ENCODE peak calls at places on chromosome 3, in six cellular contexts. C, G, Q, H, D and X are unnamed samples.

GRCh38 chr3:66418432-66419052 is 82.3 kb downstream of the LRIG1 start:
- DNase-seq in C (no peak), G (no peak), Q (no peak), H (no peak), D (peak; percentile 86), X (peak; percentile 84)

GRCh38 chr3:40422861-40423260 is 34.3 kb upstream of the RPL14 start:
- DNase-seq in C (no peak), G (no peak), Q (no peak), H (no peak), D (no peak), X (no peak)

GRCh38 chr3:77825045-77825827 is 785.3 kb downstream of the ROBO2 start:
- DNase-seq in C (no peak), G (peak; percentile 92), Q (peak; percentile 92), H (no peak), D (no peak), X (no peak)

GRCh38 chr3:8254489-8254888 is 247.1 kb upstream of the LMCD1 start:
- DNase-seq in C (no peak), G (no peak), Q (no peak), H (no peak), D (no peak), X (no peak)

GRCh38 chr3:71725279-71725991 is at the start of gene EIF4E3:
- DNase-seq in C (peak; percentile 43), G (no peak), Q (peak; percentile 85), H (peak; percentile 46), D (no peak), X (peak; percentile 60)

GRCh38 chr3:20125289-20125688 is 60.7 kb downstream of the SGO1 start:
- DNase-seq in C (no peak), G (no peak), Q (no peak), H (no peak), D (no peak), X (no peak)

GRCh38 chr3:116051586-116051985 is 393.7 kb downstream of the LSAMP start:
- DNase-seq in C (no peak), G (no peak), Q (no peak), H (no peak), D (no peak), X (no peak)

GRCh38 chr3:12982619-12983101 is 90.6 kb downstream of the IQSEC1 start:
- DNase-seq in C (no peak), G (no peak), Q (no peak), H (no peak), D (no peak), X (no peak)

GRCh38 chr3:141303481-141304223 is 64.7 kb upstream of the ZBTB38 start:
- DNase-seq in C (no peak), G (no peak), Q (no peak), H (no peak), D (no peak), X (peak; percentile 82)

GRCh38 chr3:150384517-150385212 is 23.4 kb upstream of the TSC22D2 start:
- DNase-seq in C (no peak), G (no peak), Q (no peak), H (no peak), D (peak; percentile 69), X (peak; percentile 61)

GRCh38 chr3:132464066-132464465 is 46.8 kb downstream of the DNAJC13 start:
- DNase-seq in C (no peak), G (no peak), Q (no peak), H (no peak), D (no peak), X (no peak)

DNA sequence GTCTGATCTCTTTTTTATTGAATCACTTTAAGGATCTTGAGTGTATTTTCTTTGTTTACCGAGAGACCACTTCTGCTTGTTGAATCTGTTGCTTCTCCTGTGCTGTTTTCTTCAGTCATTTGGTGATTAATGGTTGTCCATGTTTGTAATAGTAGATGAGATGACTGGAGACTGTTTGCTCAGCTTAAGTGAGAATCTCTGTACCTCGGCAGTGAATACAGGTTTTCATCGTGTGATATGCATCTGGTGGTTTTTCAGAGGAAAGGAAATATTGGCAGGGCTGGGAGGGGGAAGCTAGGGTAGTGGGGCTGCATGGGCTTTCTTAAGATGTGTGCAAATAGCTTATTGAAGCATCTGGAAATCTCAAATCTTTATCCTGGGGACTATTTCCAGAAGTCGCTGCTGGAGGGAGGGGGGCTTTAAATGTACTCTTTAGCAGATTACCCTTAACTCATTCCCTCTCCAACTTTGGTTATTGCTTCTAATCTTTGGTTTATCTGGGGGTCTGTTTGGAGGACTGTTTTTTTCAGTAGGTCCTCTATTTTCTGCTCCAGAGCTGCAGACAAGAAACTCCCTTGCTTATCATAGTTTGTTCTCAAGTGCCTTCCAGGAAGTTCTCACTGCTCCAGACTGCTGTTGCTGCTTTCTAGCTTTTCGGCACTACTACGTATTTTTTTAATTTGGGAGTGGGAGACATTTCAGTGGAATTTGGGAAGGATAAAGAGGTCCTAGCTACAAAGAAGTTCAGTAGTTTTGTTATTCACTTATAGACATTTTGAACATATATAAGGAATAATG is 19.4 kb downstream of the CMTM8 start:
- DNase-seq in C (no peak), G (no peak), Q (no peak), H (no peak), D (no peak), X (no peak)
- H3K9me3 ChIP-seq in C (peaks cover 8% of the 10 kb centered on the region), G (no peaks in the 10 kb centered on the region), Q (no peaks in the 10 kb centered on the region), H (peaks cover 12% of the 10 kb centered on the region), D (no peaks in the 10 kb centered on the region), X (no peaks in the 10 kb centered on the region)

DNA sequence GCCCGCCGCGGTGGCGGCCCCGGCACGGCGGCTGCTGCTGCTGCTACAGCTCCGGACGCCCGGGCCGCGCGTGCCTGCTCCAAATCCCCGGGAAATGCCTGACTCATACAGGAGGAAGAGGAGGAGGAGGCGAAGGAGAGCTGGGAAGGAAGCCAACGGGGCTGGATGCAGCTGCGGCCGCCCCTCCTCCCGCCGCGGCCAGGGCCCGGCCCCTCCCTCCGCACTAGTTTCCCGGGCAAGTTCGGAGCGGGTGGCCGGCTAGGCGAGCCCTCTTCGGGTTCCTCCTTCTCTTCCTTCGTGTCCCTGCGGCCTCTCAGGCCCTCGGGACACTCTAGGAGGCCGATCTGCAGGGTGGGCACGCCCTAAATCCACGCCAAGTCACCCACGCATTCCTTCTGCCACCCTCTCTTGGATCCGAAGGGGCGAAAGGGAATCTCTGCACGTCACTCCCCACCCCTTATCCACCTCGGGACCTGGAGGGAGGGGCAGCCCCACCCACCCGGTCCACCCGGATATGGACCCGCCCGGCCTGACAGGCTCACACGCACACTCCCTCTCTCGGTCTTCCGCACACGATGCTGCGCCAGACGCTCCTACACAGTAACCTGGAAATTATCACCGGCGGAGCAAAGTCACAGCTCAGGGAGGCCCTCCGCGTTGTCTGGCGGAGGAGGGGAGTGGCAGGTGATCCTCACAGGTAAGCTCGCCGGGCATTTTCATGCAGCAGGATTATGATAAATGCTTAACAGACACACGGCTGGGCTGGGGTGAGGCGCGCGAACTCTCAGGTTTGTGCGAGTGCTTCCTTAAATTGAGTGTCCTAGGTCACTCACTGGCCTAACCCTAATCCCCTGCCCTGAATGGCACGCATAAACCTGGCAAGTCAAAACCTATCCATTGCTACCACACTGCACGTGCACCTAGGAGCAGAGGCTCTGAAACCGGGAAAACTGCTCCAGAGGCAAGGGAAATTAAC is at the start of the genes OSBPL10 and ZNF860:
- DNase-seq in C (peak; percentile 93), G (peak; percentile 92), Q (peak; percentile 98), H (peak; percentile 91), D (peak; percentile 96), X (peak; percentile 88)
- TF ChIP-seq CTCF in C (no peak), G (no peak), Q (no peak), H (no peak), D (no peak), X (no peak)

DNA sequence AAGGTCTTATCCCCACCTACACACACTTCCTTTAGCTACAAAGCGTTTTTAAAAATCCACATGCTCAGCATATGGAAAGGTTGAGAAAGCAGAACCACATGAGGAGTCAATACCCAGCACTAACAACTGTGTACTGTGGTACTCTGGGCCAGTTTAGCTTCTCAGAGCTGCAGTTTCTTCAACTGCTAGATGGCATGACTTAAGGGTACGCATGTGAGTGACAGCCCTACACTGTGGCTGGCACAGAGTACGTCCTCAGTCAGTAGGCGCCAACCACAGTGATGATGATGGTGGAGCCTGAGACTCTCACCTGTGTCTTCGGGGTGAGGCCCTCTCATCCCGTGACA is 17.4 kb downstream of the CCDC12 start:
- DNase-seq in C (no peak), G (no peak), Q (no peak), H (no peak), D (no peak), X (no peak)
- H3K9me3 ChIP-seq in C (no peaks in the 10 kb centered on the region), G (no peaks in the 10 kb centered on the region), Q (no peaks in the 10 kb centered on the region), H (no peaks in the 10 kb centered on the region), D (no peaks in the 10 kb centered on the region), X (no peaks in the 10 kb centered on the region)

GRCh38 chr3:55720614-55721013 is 233.5 kb upstream of the WNT5A start:
- DNase-seq in C (no peak), G (no peak), Q (no peak), H (no peak), D (no peak), X (no peak)
- TF ChIP-seq CTCF in C (no peak), G (no peak), Q (no peak), H (no peak), D (no peak), X (no peak)

GRCh38 chr3:1048558-1048957 is 44.3 kb upstream of the CNTN6 start:
- DNase-seq in C (no peak), G (no peak), Q (no peak), H (no peak), D (no peak), X (no peak)
- H3K9me3 ChIP-seq in C (peaks cover 5% of the 10 kb centered on the region), G (no peaks in the 10 kb centered on the region), Q (peaks cover 4% of the 10 kb centered on the region), H (peaks cover 17% of the 10 kb centered on the region), D (peaks cover 3% of the 10 kb centered on the region), X (no peaks in the 10 kb centered on the region)

GRCh38 chr3:190322604-190323240 is 476 bp upstream of the CLDN1 start:
- DNase-seq in C (no peak), G (no peak), Q (no peak), H (no peak), D (no peak), X (peak; percentile 10)
- TF ChIP-seq CTCF in C (peak; percentile 24), G (no peak), Q (no peak), H (no peak), D (no peak), X (no peak)